ENCODE peak calls at places on chromosomes 3 and 15, in five cellular contexts. One of them, this sample, is unnamed.

GRCh38 chr3:108377384-108377783 is 81.0 kb downstream of the HHLA2 start:
- DNase-seq in GM12892: no peak
- DNase-seq in breast epithelium: no peak
- DNase-seq in A549: no peak
- DNase-seq in IMR-90: no peak
- DNase-seq in this sample: no peak

GRCh38 chr3:152270944-152271343 is 2.2 kb downstream of the MBNL1 start:
- DNase-seq in breast epithelium: no peak
- DNase-seq in GM12892: no peak
- DNase-seq in A549: no peak
- DNase-seq in IMR-90: no peak
- DNase-seq in this sample: no peak

GRCh38 chr3:15295506-15295905 is 36.9 kb downstream of the SH3BP5 start:
- DNase-seq in IMR-90: no peak
- DNase-seq in GM12892: no peak
- DNase-seq in A549: no peak
- DNase-seq in breast epithelium: no peak
- DNase-seq in this sample: no peak

GRCh38 chr3:171190668-171191067 is 164.1 kb upstream of the SLC2A2 start:
- DNase-seq in A549: no peak
- DNase-seq in breast epithelium: no peak
- DNase-seq in IMR-90: peak; percentile 49
- DNase-seq in GM12892: no peak
- DNase-seq in this sample: no peak

GRCh38 chr15:77898811-77899730 is 178.4 kb downstream of the TBC1D2B start:
- DNase-seq in A549: no peak
- DNase-seq in GM12892: no peak
- DNase-seq in IMR-90: no peak
- DNase-seq in breast epithelium: no peak
- DNase-seq in this sample: no peak

GRCh38 chr3:52532838-52533622 is 627 bp downstream of the NT5DC2 start:
- DNase-seq in A549: no peak
- DNase-seq in breast epithelium: peak; percentile 19
- DNase-seq in GM12892: peak; percentile 65
- DNase-seq in IMR-90: no peak
- DNase-seq in this sample: peak; percentile 66

GRCh38 chr3:153245661-153246060 is 83.6 kb downstream of the RAP2B start:
- DNase-seq in breast epithelium: no peak
- DNase-seq in IMR-90: peak; percentile 39
- DNase-seq in A549: no peak
- DNase-seq in GM12892: no peak
- DNase-seq in this sample: no peak

GRCh38 chr3:154931484-154931883 is 148.6 kb upstream of the MME start:
- DNase-seq in IMR-90: peak; percentile 79
- DNase-seq in GM12892: no peak
- DNase-seq in breast epithelium: no peak
- DNase-seq in A549: no peak
- DNase-seq in this sample: no peak

GRCh38 chr15:97520689-97521088 is 439.8 kb upstream of the ARRDC4 start:
- DNase-seq in breast epithelium: no peak
- DNase-seq in A549: no peak
- DNase-seq in IMR-90: no peak
- DNase-seq in GM12892: no peak
- DNase-seq in this sample: no peak

GRCh38 chr3:197522183-197522715 is 33.5 kb downstream of the BDH1 start:
- DNase-seq in IMR-90: no peak
- DNase-seq in A549: no peak
- DNase-seq in breast epithelium: no peak
- DNase-seq in GM12892: no peak
- DNase-seq in this sample: no peak

GRCh38 chr3:18900994-18901393 is 247.3 kb upstream of the KCNH8 start:
- DNase-seq in breast epithelium: no peak
- DNase-seq in IMR-90: no peak
- DNase-seq in A549: no peak
- DNase-seq in GM12892: no peak
- DNase-seq in this sample: no peak

GRCh38 chr3:63644212-63644777 is 8.2 kb upstream of the SNTN start:
- DNase-seq in GM12892: no peak
- DNase-seq in breast epithelium: no peak
- DNase-seq in A549: no peak
- DNase-seq in IMR-90: no peak
- DNase-seq in this sample: no peak

GRCh38 chr3:55896155-55896554 is 409.0 kb upstream of the WNT5A start:
- DNase-seq in IMR-90: no peak
- DNase-seq in A549: no peak
- DNase-seq in breast epithelium: no peak
- DNase-seq in GM12892: no peak
- DNase-seq in this sample: no peak

GRCh38 chr3:12428131-12428530 is 56.1 kb upstream of the TSEN2 start:
- DNase-seq in IMR-90: no peak
- DNase-seq in GM12892: no peak
- DNase-seq in breast epithelium: no peak
- DNase-seq in A549: no peak
- DNase-seq in this sample: no peak

GRCh38 chr3:69120879-69121464 is 1.4 kb downstream of the LMOD3 start:
- DNase-seq in GM12892: peak; percentile 16
- DNase-seq in IMR-90: peak; percentile 76
- DNase-seq in A549: peak; percentile 85
- DNase-seq in breast epithelium: peak; percentile 72
- DNase-seq in this sample: peak; percentile 10

GRCh38 chr15:63046927-63047760 is 4.6 kb downstream of the TPM1 start:
- DNase-seq in A549: peak; percentile 49
- DNase-seq in GM12892: no peak
- DNase-seq in breast epithelium: peak; percentile 57
- DNase-seq in IMR-90: no peak
- DNase-seq in this sample: no peak

GRCh38 chr3:80733522-80734176 is 965.9 kb upstream of the ROBO1 start:
- DNase-seq in breast epithelium: no peak
- DNase-seq in A549: peak; percentile 26
- DNase-seq in GM12892: no peak
- DNase-seq in IMR-90: peak; percentile 46
- DNase-seq in this sample: no peak

GRCh38 chr3:42891042-42891441 is 14.9 kb upstream of the ZNF662 start:
- DNase-seq in breast epithelium: no peak
- DNase-seq in IMR-90: no peak
- DNase-seq in A549: no peak
- DNase-seq in GM12892: no peak
- DNase-seq in this sample: no peak

GRCh38 chr3:191424871-191425270 is 36.1 kb upstream of the PYDC2 start:
- DNase-seq in IMR-90: no peak
- DNase-seq in GM12892: no peak
- DNase-seq in A549: no peak
- DNase-seq in breast epithelium: no peak
- DNase-seq in this sample: no peak

GRCh38 chr3:146217324-146217723 is 33.6 kb downstream of the PLSCR4 start:
- DNase-seq in A549: no peak
- DNase-seq in breast epithelium: no peak
- DNase-seq in GM12892: no peak
- DNase-seq in IMR-90: peak; percentile 4
- DNase-seq in this sample: no peak

GRCh38 chr15:69797051-69797595 is 300.6 kb downstream of the TLE3 start:
- DNase-seq in IMR-90: no peak
- DNase-seq in breast epithelium: no peak
- DNase-seq in A549: no peak
- DNase-seq in GM12892: no peak
- DNase-seq in this sample: no peak

GRCh38 chr3:11720220-11721113 is 76.8 kb upstream of the VGLL4 start:
- DNase-seq in breast epithelium: peak; percentile 82
- DNase-seq in GM12892: peak; percentile 26
- DNase-seq in A549: peak; percentile 84
- DNase-seq in IMR-90: peak; percentile 53
- DNase-seq in this sample: peak; percentile 66

GRCh38 chr15:68252925-68253534 is 23.5 kb upstream of the CLN6 start:
- DNase-seq in IMR-90: peak; percentile 85
- DNase-seq in GM12892: peak; percentile 29
- DNase-seq in A549: peak; percentile 88
- DNase-seq in breast epithelium: no peak
- DNase-seq in this sample: peak; percentile 32

GRCh38 chr3:119235151-119235550 is 5.5 kb downstream of the B4GALT4 start:
- DNase-seq in breast epithelium: no peak
- DNase-seq in IMR-90: peak; percentile 61
- DNase-seq in GM12892: no peak
- DNase-seq in A549: peak; percentile 27
- DNase-seq in this sample: peak; percentile 33

GRCh38 chr3:71395927-71396695 is 187.4 kb downstream of the FOXP1 start:
- DNase-seq in IMR-90: peak; percentile 68
- DNase-seq in A549: no peak
- DNase-seq in breast epithelium: no peak
- DNase-seq in GM12892: no peak
- DNase-seq in this sample: no peak

GRCh38 chr15:50354838-50355611 is at the start of gene GABPB1:
- DNase-seq in breast epithelium: peak; percentile 75
- DNase-seq in IMR-90: peak; percentile 94
- DNase-seq in GM12892: peak; percentile 71
- DNase-seq in A549: peak; percentile 98
- DNase-seq in this sample: peak; percentile 52
- TF ChIP-seq POLR2A in breast epithelium: peak; percentile 68
- TF ChIP-seq POLR2A in IMR-90: peak; percentile 90
- TF ChIP-seq POLR2A in GM12892: peak; percentile 91
- TF ChIP-seq POLR2A in A549: peak; percentile 97
- TF ChIP-seq POLR2A in this sample: peak; percentile 93

GRCh38 chr3:133572158-133573053 is 1.1 kb upstream of the CDV3 start:
- DNase-seq in A549: peak; percentile 32
- DNase-seq in GM12892: no peak
- DNase-seq in breast epithelium: no peak
- DNase-seq in IMR-90: peak; percentile 53
- DNase-seq in this sample: no peak

GRCh38 chr3:133575121-133575520 is 1.6 kb downstream of the CDV3 start:
- DNase-seq in A549: no peak
- DNase-seq in breast epithelium: no peak
- DNase-seq in IMR-90: no peak
- DNase-seq in GM12892: no peak
- DNase-seq in this sample: no peak

GRCh38 chr3:133574260-133574881 is 885 bp downstream of the CDV3 start:
- DNase-seq in breast epithelium: peak; percentile 48
- DNase-seq in IMR-90: peak; percentile 80
- DNase-seq in GM12892: peak; percentile 28
- DNase-seq in A549: peak; percentile 39
- DNase-seq in this sample: no peak

GRCh38 chr3:133573054-133573628 is 345 bp upstream of the CDV3 start:
- DNase-seq in breast epithelium: peak; percentile 100
- DNase-seq in GM12892: peak; percentile 61
- DNase-seq in A549: peak; percentile 99
- DNase-seq in IMR-90: peak; percentile 100
- DNase-seq in this sample: peak; percentile 68

DNA sequence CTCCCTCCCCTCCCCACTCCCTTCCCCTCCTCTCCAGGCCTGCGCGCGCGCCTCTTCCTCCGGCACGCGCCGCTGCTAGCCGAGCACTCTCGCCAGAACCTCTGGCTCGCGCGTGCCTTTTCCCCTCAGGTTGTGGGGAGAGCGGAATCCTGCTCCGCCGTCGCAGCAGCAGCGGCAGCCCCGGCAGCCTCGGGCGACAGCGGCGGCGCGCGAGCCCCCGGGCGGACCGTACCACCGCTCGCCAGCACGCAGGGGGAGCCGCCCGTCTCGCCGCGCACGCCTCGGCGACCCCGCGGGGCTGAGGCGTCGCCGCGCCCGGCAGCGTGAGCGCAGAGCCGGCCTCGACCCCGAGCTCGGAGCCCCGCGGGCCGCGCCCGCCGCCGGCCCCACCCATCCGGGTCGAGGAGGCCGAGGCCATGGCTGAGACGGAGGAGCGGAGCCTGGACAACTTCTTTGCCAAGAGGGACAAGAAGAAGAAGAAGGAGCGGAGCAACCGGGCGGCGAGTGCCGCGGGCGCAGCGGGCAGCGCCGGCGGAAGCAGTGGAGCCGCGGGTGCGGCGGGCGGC is at the start of gene CDV3:
- DNase-seq in IMR-90: no peak
- DNase-seq in breast epithelium: no peak
- DNase-seq in A549: no peak
- DNase-seq in GM12892: no peak
- DNase-seq in this sample: no peak
- TF ChIP-seq POLR2A in IMR-90: peak; percentile 74
- TF ChIP-seq POLR2A in breast epithelium: peak; percentile 50
- TF ChIP-seq POLR2A in A549: peak; percentile 83
- TF ChIP-seq POLR2A in GM12892: peak; percentile 52
- TF ChIP-seq POLR2A in this sample: peak; percentile 95

GRCh38 chr15:34107315-34107714 is 5.4 kb downstream of the PGBD4 start:
- DNase-seq in A549: no peak
- DNase-seq in breast epithelium: no peak
- DNase-seq in IMR-90: no peak
- DNase-seq in GM12892: no peak
- DNase-seq in this sample: no peak

GRCh38 chr15:34099914-34100313 is 1.7 kb downstream of the EMC7 start:
- DNase-seq in breast epithelium: no peak
- DNase-seq in GM12892: no peak
- DNase-seq in IMR-90: no peak
- DNase-seq in A549: no peak
- DNase-seq in this sample: no peak

GRCh38 chr15:34106423-34106822 is 4.5 kb downstream of the PGBD4 start:
- DNase-seq in A549: no peak
- DNase-seq in breast epithelium: no peak
- DNase-seq in GM12892: no peak
- DNase-seq in IMR-90: no peak
- DNase-seq in this sample: no peak

GRCh38 chr15:34102175-34102925 is 467 bp downstream of the PGBD4 start:
- DNase-seq in IMR-90: no peak
- DNase-seq in A549: no peak
- DNase-seq in breast epithelium: no peak
- DNase-seq in GM12892: no peak
- DNase-seq in this sample: no peak

DNA sequence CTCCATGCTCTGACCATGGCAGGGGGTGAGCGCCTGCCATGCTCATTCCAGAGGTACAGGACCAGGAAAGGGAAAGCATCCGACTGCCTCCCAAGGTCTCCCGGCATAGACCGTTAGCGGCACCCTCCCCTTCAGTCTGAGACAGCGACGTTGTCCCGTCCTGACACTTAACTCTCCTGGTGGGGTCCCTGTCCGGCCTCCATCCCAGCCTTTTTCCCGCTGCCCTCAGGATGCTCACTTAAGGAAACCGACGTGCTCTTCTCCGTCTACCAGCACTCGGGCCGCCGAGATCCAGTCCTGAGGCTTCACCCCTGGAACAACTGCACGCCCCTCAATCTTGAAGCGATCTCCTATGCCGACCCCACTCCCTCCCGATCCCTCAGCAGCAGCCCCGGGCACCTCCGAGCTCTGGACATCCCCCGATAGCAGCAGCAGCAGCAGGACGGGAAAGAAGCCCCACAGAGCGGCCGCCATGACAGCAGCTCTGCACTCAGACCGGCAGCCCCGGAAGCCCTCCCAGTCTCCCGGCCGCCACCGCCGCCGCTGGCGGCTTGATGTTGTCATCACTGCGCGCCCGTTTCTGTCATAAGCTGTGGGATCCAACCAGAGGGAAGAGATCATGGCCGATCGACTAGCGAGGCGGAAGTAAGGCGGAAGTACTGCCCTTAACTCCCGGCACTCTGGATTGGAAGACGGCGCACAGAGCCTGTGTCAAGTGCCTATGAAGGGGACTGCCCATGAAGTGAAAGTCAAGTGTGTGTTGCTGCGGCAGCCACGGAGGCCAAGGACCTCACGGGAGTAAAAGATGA is at the start of the genes EMC7 and PGBD4:
- DNase-seq in IMR-90: peak; percentile 100
- DNase-seq in A549: peak; percentile 100
- DNase-seq in GM12892: peak; percentile 78
- DNase-seq in breast epithelium: peak; percentile 98
- DNase-seq in this sample: peak; percentile 81
- TF ChIP-seq POLR2A in IMR-90: peak; percentile 93
- TF ChIP-seq POLR2A in A549: peak; percentile 86
- TF ChIP-seq POLR2A in GM12892: peak; percentile 94
- TF ChIP-seq POLR2A in breast epithelium: peak; percentile 68
- TF ChIP-seq POLR2A in this sample: peak; percentile 77

GRCh38 chr3:188938999-188939398 is 232.8 kb upstream of the TPRG1 start:
- DNase-seq in IMR-90: no peak
- DNase-seq in breast epithelium: no peak
- DNase-seq in A549: no peak
- DNase-seq in GM12892: no peak
- DNase-seq in this sample: no peak
- TF ChIP-seq POLR2A in IMR-90: no peak
- TF ChIP-seq POLR2A in breast epithelium: no peak
- TF ChIP-seq POLR2A in A549: no peak
- TF ChIP-seq POLR2A in GM12892: no peak
- TF ChIP-seq POLR2A in this sample: no peak